ENCODE peak calls at places on chromosomes 6 and 20, in six cellular contexts. One of them, this sample, is unnamed.
A peak's percentile ranks its signal among the peaks of the same experiment; 100 is the strongest.

GRCh38 chr6:41073968-41074691 is 1.4 kb downstream of the NFYA start:
- DNase-seq in sigmoid colon: no peak
- DNase-seq in Panc1: no peak
- DNase-seq in mammary epithelial cell: no peak
- DNase-seq in A549: no peak
- DNase-seq in upper lobe of right lung: no peak
- DNase-seq in this sample: no peak

GRCh38 chr6:56724455-56724854 is 81.8 kb upstream of the DST start:
- DNase-seq in upper lobe of right lung: no peak
- DNase-seq in A549: no peak
- DNase-seq in sigmoid colon: no peak
- DNase-seq in mammary epithelial cell: no peak
- DNase-seq in Panc1: no peak
- DNase-seq in this sample: no peak

GRCh38 chr6:291697-292505 is at the start of gene DUSP22:
- DNase-seq in A549: peak; percentile 76
- DNase-seq in Panc1: no peak
- DNase-seq in upper lobe of right lung: peak; percentile 96
- DNase-seq in mammary epithelial cell: peak; percentile 91
- DNase-seq in sigmoid colon: peak; percentile 93
- DNase-seq in this sample: peak; percentile 51

GRCh38 chr6:166269301-166270039 is 38.7 kb downstream of the PRR18 start:
- DNase-seq in sigmoid colon: no peak
- DNase-seq in upper lobe of right lung: no peak
- DNase-seq in A549: no peak
- DNase-seq in mammary epithelial cell: no peak
- DNase-seq in Panc1: no peak
- DNase-seq in this sample: no peak

GRCh38 chr6:168322966-168323365 is 3.4 kb upstream of the DACT2 start:
- DNase-seq in mammary epithelial cell: no peak
- DNase-seq in upper lobe of right lung: no peak
- DNase-seq in A549: no peak
- DNase-seq in Panc1: no peak
- DNase-seq in sigmoid colon: no peak
- DNase-seq in this sample: peak; percentile 90

GRCh38 chr20:63742381-63743024 is 2.9 kb downstream of the SLC2A4RG start:
- DNase-seq in A549: no peak
- DNase-seq in mammary epithelial cell: no peak
- DNase-seq in Panc1: no peak
- DNase-seq in sigmoid colon: no peak
- DNase-seq in upper lobe of right lung: peak; percentile 68
- DNase-seq in this sample: no peak

GRCh38 chr6:134967711-134968110 is 17.8 kb upstream of the ALDH8A1 start:
- DNase-seq in sigmoid colon: no peak
- DNase-seq in upper lobe of right lung: no peak
- DNase-seq in mammary epithelial cell: no peak
- DNase-seq in Panc1: no peak
- DNase-seq in A549: no peak
- DNase-seq in this sample: no peak

GRCh38 chr6:158467923-158468322 is 92.0 kb upstream of the TMEM181 start:
- DNase-seq in mammary epithelial cell: no peak
- DNase-seq in A549: no peak
- DNase-seq in sigmoid colon: no peak
- DNase-seq in Panc1: no peak
- DNase-seq in upper lobe of right lung: no peak
- DNase-seq in this sample: no peak

GRCh38 chr6:118696262-118696661 is 44.9 kb upstream of the CEP85L start:
- DNase-seq in Panc1: no peak
- DNase-seq in mammary epithelial cell: no peak
- DNase-seq in sigmoid colon: no peak
- DNase-seq in upper lobe of right lung: no peak
- DNase-seq in A549: no peak
- DNase-seq in this sample: no peak

GRCh38 chr6:36769676-36770499 is 69.4 kb downstream of the CPNE5 start:
- DNase-seq in sigmoid colon: no peak
- DNase-seq in Panc1: no peak
- DNase-seq in upper lobe of right lung: no peak
- DNase-seq in A549: no peak
- DNase-seq in mammary epithelial cell: peak; percentile 24
- DNase-seq in this sample: no peak

GRCh38 chr6:165886169-165886568 is 223.1 kb upstream of the PDE10A start:
- DNase-seq in upper lobe of right lung: no peak
- DNase-seq in sigmoid colon: no peak
- DNase-seq in A549: no peak
- DNase-seq in Panc1: no peak
- DNase-seq in mammary epithelial cell: no peak
- DNase-seq in this sample: no peak

GRCh38 chr6:47247227-47247797 is 62.4 kb downstream of the TNFRSF21 start:
- DNase-seq in mammary epithelial cell: no peak
- DNase-seq in sigmoid colon: peak; percentile 68
- DNase-seq in Panc1: no peak
- DNase-seq in upper lobe of right lung: no peak
- DNase-seq in A549: no peak
- DNase-seq in this sample: no peak

GRCh38 chr6:122730334-122730733 is 49.2 kb upstream of the FABP7 start:
- DNase-seq in Panc1: no peak
- DNase-seq in upper lobe of right lung: no peak
- DNase-seq in mammary epithelial cell: no peak
- DNase-seq in sigmoid colon: no peak
- DNase-seq in A549: no peak
- DNase-seq in this sample: no peak

GRCh38 chr6:75286955-75287354 is 2.4 kb upstream of the TMEM30A start:
- DNase-seq in upper lobe of right lung: no peak
- DNase-seq in mammary epithelial cell: no peak
- DNase-seq in Panc1: no peak
- DNase-seq in A549: no peak
- DNase-seq in sigmoid colon: no peak
- DNase-seq in this sample: no peak
- H3K4me3 ChIP-seq in upper lobe of right lung: no peak overlapping the region
- H3K4me3 ChIP-seq in mammary epithelial cell: no peak overlapping the region
- H3K4me3 ChIP-seq in Panc1: no peak overlapping the region
- H3K4me3 ChIP-seq in A549: no peak overlapping the region
- H3K4me3 ChIP-seq in sigmoid colon: no peak overlapping the region
- H3K4me3 ChIP-seq in this sample: no peak overlapping the region

GRCh38 chr20:10699506-10699905 is 25.7 kb upstream of the JAG1 start:
- DNase-seq in A549: no peak
- DNase-seq in mammary epithelial cell: no peak
- DNase-seq in sigmoid colon: no peak
- DNase-seq in upper lobe of right lung: no peak
- DNase-seq in Panc1: no peak
- DNase-seq in this sample: no peak
- TF ChIP-seq CTCF in A549: no peak
- TF ChIP-seq CTCF in mammary epithelial cell: no peak
- TF ChIP-seq CTCF in sigmoid colon: no peak
- TF ChIP-seq CTCF in upper lobe of right lung: no peak
- TF ChIP-seq CTCF in Panc1: no peak
- TF ChIP-seq CTCF in this sample: no peak

GRCh38 chr6:42366999-42367352 is 84.8 kb downstream of the TRERF1 start:
- DNase-seq in sigmoid colon: no peak
- DNase-seq in mammary epithelial cell: no peak
- DNase-seq in A549: no peak
- DNase-seq in upper lobe of right lung: peak; percentile 32
- DNase-seq in Panc1: no peak
- DNase-seq in this sample: no peak
- H3K4me3 ChIP-seq in sigmoid colon: no peak overlapping the region
- H3K4me3 ChIP-seq in mammary epithelial cell: no peak overlapping the region
- H3K4me3 ChIP-seq in A549: no peak overlapping the region
- H3K4me3 ChIP-seq in upper lobe of right lung: peak overlapping the region; percentile 2
- H3K4me3 ChIP-seq in Panc1: no peak overlapping the region
- H3K4me3 ChIP-seq in this sample: no peak overlapping the region

GRCh38 chr6:21027507-21027906 is 493.2 kb downstream of the CDKAL1 start:
- DNase-seq in mammary epithelial cell: no peak
- DNase-seq in sigmoid colon: no peak
- DNase-seq in A549: no peak
- DNase-seq in Panc1: no peak
- DNase-seq in upper lobe of right lung: no peak
- DNase-seq in this sample: no peak
- TF ChIP-seq CTCF in mammary epithelial cell: no peak
- TF ChIP-seq CTCF in sigmoid colon: no peak
- TF ChIP-seq CTCF in A549: no peak
- TF ChIP-seq CTCF in Panc1: no peak
- TF ChIP-seq CTCF in upper lobe of right lung: no peak
- TF ChIP-seq CTCF in this sample: no peak

GRCh38 chr6:109978174-109979032 is at the start of gene GPR6:
- DNase-seq in A549: peak; percentile 3
- DNase-seq in mammary epithelial cell: peak; percentile 57
- DNase-seq in upper lobe of right lung: peak; percentile 83
- DNase-seq in sigmoid colon: no peak
- DNase-seq in Panc1: no peak
- DNase-seq in this sample: peak; percentile 8

GRCh38 chr6:109979033-109979921 is 1.2 kb downstream of the GPR6 start:
- DNase-seq in A549: no peak
- DNase-seq in sigmoid colon: no peak
- DNase-seq in mammary epithelial cell: no peak
- DNase-seq in upper lobe of right lung: peak; percentile 54
- DNase-seq in Panc1: no peak
- DNase-seq in this sample: no peak

DNA sequence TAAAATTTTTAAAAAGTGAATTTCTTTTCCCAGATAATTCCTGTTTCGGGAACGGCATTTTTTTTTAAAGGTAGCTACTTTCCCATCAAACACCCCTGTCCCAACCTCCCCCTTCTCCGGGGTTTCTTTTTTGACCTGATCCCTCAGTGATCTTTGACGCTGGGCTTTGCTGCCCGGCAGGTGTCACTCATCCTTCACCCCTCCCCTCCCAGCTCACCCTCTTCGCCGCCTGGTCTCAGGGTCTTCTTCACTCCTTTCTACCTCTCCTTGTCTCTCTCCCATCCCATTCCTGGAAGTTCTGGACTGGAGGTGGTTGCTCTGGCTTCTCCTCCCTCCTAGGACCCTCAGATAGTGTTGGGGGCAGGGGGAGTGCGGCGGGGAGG is 329 bp upstream of the GPR6 start:
- DNase-seq in A549: no peak
- DNase-seq in mammary epithelial cell: no peak
- DNase-seq in sigmoid colon: no peak
- DNase-seq in upper lobe of right lung: no peak
- DNase-seq in Panc1: no peak
- DNase-seq in this sample: no peak
- H3K4me3 ChIP-seq in A549: no peak overlapping the region
- H3K4me3 ChIP-seq in mammary epithelial cell: no peak overlapping the region
- H3K4me3 ChIP-seq in sigmoid colon: no peak overlapping the region
- H3K4me3 ChIP-seq in upper lobe of right lung: no peak overlapping the region
- H3K4me3 ChIP-seq in Panc1: no peak overlapping the region
- H3K4me3 ChIP-seq in this sample: no peak overlapping the region

This sample was measured in LNCaP clone FGC.